ENCODE peak calls at places on chromosomes 3 and 15, in five cellular contexts. One of them, this sample, is unnamed. For H3K4me1, the result is how much of the 10 kb centered on the place peaks cover.

GRCh38 chr3:138862924-138863775 is 28.4 kb upstream of the PIK3CB start:
- DNase-seq in A673: peak
- DNase-seq in cardiac muscle cell: peak
- DNase-seq in mammary epithelial cell: peak
- DNase-seq in left ventricle myocardium inferior: no peak
- DNase-seq in this sample: no peak

GRCh38 chr15:92808611-92809063 is 91.5 kb upstream of the CHD2 start:
- DNase-seq in A673: no peak
- DNase-seq in left ventricle myocardium inferior: peak
- DNase-seq in mammary epithelial cell: peak
- DNase-seq in cardiac muscle cell: peak
- DNase-seq in this sample: no peak

GRCh38 chr3:24359645-24360462 is 134.8 kb downstream of the THRB start:
- DNase-seq in left ventricle myocardium inferior: no peak
- DNase-seq in mammary epithelial cell: no peak
- DNase-seq in cardiac muscle cell: no peak
- DNase-seq in A673: no peak
- DNase-seq in this sample: no peak

GRCh38 chr3:64445318-64446300 is 220.3 kb upstream of the PRICKLE2 start:
- DNase-seq in cardiac muscle cell: peak
- DNase-seq in A673: no peak
- DNase-seq in mammary epithelial cell: no peak
- DNase-seq in left ventricle myocardium inferior: no peak
- DNase-seq in this sample: no peak

GRCh38 chr3:49671291-49672288 is 2.6 kb upstream of the APEH start:
- DNase-seq in mammary epithelial cell: peak
- DNase-seq in A673: peak
- DNase-seq in left ventricle myocardium inferior: peak
- DNase-seq in cardiac muscle cell: peak
- DNase-seq in this sample: peak

GRCh38 chr15:89395996-89396395 is 61.4 kb upstream of the POLG start:
- DNase-seq in mammary epithelial cell: peak
- DNase-seq in left ventricle myocardium inferior: no peak
- DNase-seq in cardiac muscle cell: no peak
- DNase-seq in A673: no peak
- DNase-seq in this sample: no peak

GRCh38 chr3:73432021-73432722 is 192.6 kb downstream of the PDZRN3 start:
- DNase-seq in left ventricle myocardium inferior: no peak
- DNase-seq in A673: peak
- DNase-seq in mammary epithelial cell: peak
- DNase-seq in cardiac muscle cell: peak
- DNase-seq in this sample: no peak

GRCh38 chr15:74655424-74655823 is 39.8 kb downstream of the CLK3 start:
- DNase-seq in left ventricle myocardium inferior: no peak
- DNase-seq in mammary epithelial cell: no peak
- DNase-seq in cardiac muscle cell: no peak
- DNase-seq in A673: peak
- DNase-seq in this sample: no peak

GRCh38 chr15:88704791-88705768 is 66.3 kb downstream of the ISG20 start:
- DNase-seq in left ventricle myocardium inferior: peak
- DNase-seq in cardiac muscle cell: peak
- DNase-seq in mammary epithelial cell: no peak
- DNase-seq in A673: peak
- DNase-seq in this sample: no peak

GRCh38 chr15:89514596-89515406 is 18.4 kb upstream of the RHCG start:
- DNase-seq in left ventricle myocardium inferior: no peak
- DNase-seq in A673: no peak
- DNase-seq in cardiac muscle cell: no peak
- DNase-seq in mammary epithelial cell: peak
- DNase-seq in this sample: no peak

GRCh38 chr15:63583027-63583426 is 14.2 kb upstream of the FBXL22 start:
- DNase-seq in cardiac muscle cell: peak
- DNase-seq in A673: no peak
- DNase-seq in mammary epithelial cell: peak
- DNase-seq in left ventricle myocardium inferior: no peak
- DNase-seq in this sample: no peak

GRCh38 chr15:101092186-101092866 is 159.5 kb downstream of the CHSY1 start:
- DNase-seq in A673: peak
- DNase-seq in mammary epithelial cell: no peak
- DNase-seq in cardiac muscle cell: peak
- DNase-seq in left ventricle myocardium inferior: no peak
- DNase-seq in this sample: no peak

GRCh38 chr15:67914537-67915373 is 74.9 kb upstream of the RNU6-1 start:
- DNase-seq in cardiac muscle cell: peak
- DNase-seq in A673: no peak
- DNase-seq in mammary epithelial cell: no peak
- DNase-seq in left ventricle myocardium inferior: peak
- DNase-seq in this sample: no peak

GRCh38 chr3:167936010-167936409 is 159.7 kb downstream of the GOLIM4 start:
- DNase-seq in left ventricle myocardium inferior: no peak
- DNase-seq in mammary epithelial cell: no peak
- DNase-seq in A673: no peak
- DNase-seq in cardiac muscle cell: no peak
- DNase-seq in this sample: no peak

GRCh38 chr15:40454904-40455391 is 14.2 kb downstream of the BAHD1 start:
- DNase-seq in mammary epithelial cell: peak
- DNase-seq in A673: no peak
- DNase-seq in left ventricle myocardium inferior: no peak
- DNase-seq in cardiac muscle cell: peak
- DNase-seq in this sample: no peak

GRCh38 chr3:139695701-139696422 is 18.1 kb upstream of the NMNAT3 start:
- DNase-seq in left ventricle myocardium inferior: no peak
- DNase-seq in cardiac muscle cell: no peak
- DNase-seq in A673: no peak
- DNase-seq in mammary epithelial cell: no peak
- DNase-seq in this sample: no peak

GRCh38 chr15:35362195-35362829 is 183.7 kb downstream of the DPH6 start:
- DNase-seq in A673: no peak
- DNase-seq in cardiac muscle cell: peak
- DNase-seq in left ventricle myocardium inferior: no peak
- DNase-seq in mammary epithelial cell: no peak
- DNase-seq in this sample: no peak

GRCh38 chr3:196193037-196193737 is 18.0 kb downstream of the ZDHHC19 start:
- DNase-seq in cardiac muscle cell: no peak
- DNase-seq in A673: no peak
- DNase-seq in mammary epithelial cell: no peak
- DNase-seq in left ventricle myocardium inferior: no peak
- DNase-seq in this sample: no peak

GRCh38 chr3:196195664-196196255 is 15.4 kb downstream of the ZDHHC19 start:
- DNase-seq in A673: no peak
- DNase-seq in cardiac muscle cell: no peak
- DNase-seq in left ventricle myocardium inferior: no peak
- DNase-seq in mammary epithelial cell: no peak
- DNase-seq in this sample: no peak

GRCh38 chr3:196193738-196194541 is 17.3 kb downstream of the ZDHHC19 start:
- DNase-seq in left ventricle myocardium inferior: peak
- DNase-seq in cardiac muscle cell: no peak
- DNase-seq in A673: no peak
- DNase-seq in mammary epithelial cell: no peak
- DNase-seq in this sample: no peak

GRCh38 chr3:196192036-196193001 is 18.9 kb downstream of the ZDHHC19 start:
- DNase-seq in A673: no peak
- DNase-seq in mammary epithelial cell: no peak
- DNase-seq in left ventricle myocardium inferior: peak
- DNase-seq in cardiac muscle cell: no peak
- DNase-seq in this sample: peak

GRCh38 chr3:196194542-196194915 is 16.7 kb downstream of the ZDHHC19 start:
- DNase-seq in cardiac muscle cell: no peak
- DNase-seq in A673: no peak
- DNase-seq in left ventricle myocardium inferior: no peak
- DNase-seq in mammary epithelial cell: no peak
- DNase-seq in this sample: no peak
- H3K4me1 ChIP-seq in cardiac muscle cell: under half
- H3K4me1 ChIP-seq in A673: under half
- H3K4me1 ChIP-seq in left ventricle myocardium inferior: under half
- H3K4me1 ChIP-seq in mammary epithelial cell: under half
- H3K4me1 ChIP-seq in this sample: under half

GRCh38 chr15:70770863-70771262 is 7.5 kb upstream of the UACA start:
- DNase-seq in A673: peak
- DNase-seq in cardiac muscle cell: no peak
- DNase-seq in mammary epithelial cell: peak
- DNase-seq in left ventricle myocardium inferior: no peak
- DNase-seq in this sample: no peak

GRCh38 chr15:70778258-70779076 is 15.1 kb upstream of the UACA start:
- DNase-seq in left ventricle myocardium inferior: no peak
- DNase-seq in A673: no peak
- DNase-seq in mammary epithelial cell: peak
- DNase-seq in cardiac muscle cell: peak
- DNase-seq in this sample: no peak

GRCh38 chr15:70777156-70777926 is 14.0 kb upstream of the UACA start:
- DNase-seq in cardiac muscle cell: peak
- DNase-seq in left ventricle myocardium inferior: no peak
- DNase-seq in A673: no peak
- DNase-seq in mammary epithelial cell: no peak
- DNase-seq in this sample: no peak

GRCh38 chr15:70772402-70772801 is 9.0 kb upstream of the UACA start:
- DNase-seq in mammary epithelial cell: no peak
- DNase-seq in cardiac muscle cell: no peak
- DNase-seq in A673: no peak
- DNase-seq in left ventricle myocardium inferior: no peak
- DNase-seq in this sample: no peak

DNA sequence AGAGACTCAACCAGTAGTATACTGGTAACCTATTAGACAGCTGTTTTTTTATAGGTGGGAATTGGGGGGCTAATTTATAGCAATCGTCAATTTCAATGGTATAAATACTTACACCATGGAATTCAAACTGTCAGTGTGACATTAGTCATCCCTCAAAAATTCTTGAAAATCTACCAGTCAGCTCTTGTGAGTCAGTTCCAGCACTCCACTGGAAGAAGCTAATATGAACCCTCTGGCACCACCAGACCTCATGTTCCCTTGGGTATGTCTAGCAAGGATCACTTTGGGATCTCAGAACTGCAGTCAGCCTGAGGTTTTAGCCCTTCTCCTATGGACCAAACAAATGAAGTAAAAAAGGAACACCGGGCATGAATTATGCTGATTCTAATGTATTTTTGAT is 11.8 kb upstream of the UACA start:
- DNase-seq in mammary epithelial cell: peak
- DNase-seq in left ventricle myocardium inferior: no peak
- DNase-seq in A673: no peak
- DNase-seq in cardiac muscle cell: peak
- DNase-seq in this sample: no peak
- H3K27ac ChIP-seq in mammary epithelial cell: no peak
- H3K27ac ChIP-seq in left ventricle myocardium inferior: no peak
- H3K27ac ChIP-seq in A673: no peak
- H3K27ac ChIP-seq in cardiac muscle cell: no peak
- H3K27ac ChIP-seq in this sample: no peak

DNA sequence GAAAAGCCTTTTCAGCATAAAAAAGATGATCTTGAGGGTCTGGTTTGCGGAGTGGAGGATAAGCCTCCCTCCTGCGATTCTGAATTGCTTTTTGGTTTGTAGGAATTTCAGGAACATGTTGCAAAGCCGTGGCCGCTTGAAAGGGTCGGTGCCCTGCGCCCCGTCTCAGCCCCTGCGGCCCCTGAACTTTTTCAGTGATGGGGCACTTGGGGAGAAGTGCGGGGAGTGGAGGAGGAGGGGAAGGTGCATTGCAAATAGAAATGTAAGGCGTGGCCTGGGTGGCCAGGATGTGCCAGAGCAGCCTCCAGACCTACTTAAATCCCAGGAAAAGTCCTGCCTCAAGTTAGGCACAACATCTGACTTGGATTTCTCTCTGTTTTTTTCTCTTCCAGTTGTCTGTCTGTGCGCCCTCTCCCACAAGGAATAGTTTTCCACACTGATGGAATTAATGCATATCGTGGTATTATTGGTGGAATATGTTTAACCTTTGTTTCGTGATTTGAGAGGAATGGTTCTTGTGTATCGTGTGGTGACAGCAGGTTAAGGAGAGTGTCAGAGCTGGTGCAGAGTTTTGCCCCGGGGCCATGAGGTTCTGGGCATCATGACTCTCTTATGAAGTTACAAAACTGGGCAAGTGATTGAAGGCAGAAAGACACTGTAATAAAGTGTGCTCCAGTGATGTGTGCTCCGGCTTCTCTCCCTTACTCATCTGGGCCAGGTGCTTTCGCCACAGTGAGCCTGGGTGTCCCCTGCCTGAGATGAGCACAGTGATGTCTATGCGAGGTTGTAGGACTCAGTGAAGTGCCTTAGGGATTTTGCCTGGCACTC is 153.8 kb downstream of the PGPEP1L start:
- DNase-seq in cardiac muscle cell: peak
- DNase-seq in mammary epithelial cell: peak
- DNase-seq in left ventricle myocardium inferior: no peak
- DNase-seq in A673: no peak
- DNase-seq in this sample: no peak
- H3K4me1 ChIP-seq in cardiac muscle cell: under half
- H3K4me1 ChIP-seq in mammary epithelial cell: half or more
- H3K4me1 ChIP-seq in left ventricle myocardium inferior: half or more
- H3K4me1 ChIP-seq in A673: under half
- H3K4me1 ChIP-seq in this sample: under half

DNA sequence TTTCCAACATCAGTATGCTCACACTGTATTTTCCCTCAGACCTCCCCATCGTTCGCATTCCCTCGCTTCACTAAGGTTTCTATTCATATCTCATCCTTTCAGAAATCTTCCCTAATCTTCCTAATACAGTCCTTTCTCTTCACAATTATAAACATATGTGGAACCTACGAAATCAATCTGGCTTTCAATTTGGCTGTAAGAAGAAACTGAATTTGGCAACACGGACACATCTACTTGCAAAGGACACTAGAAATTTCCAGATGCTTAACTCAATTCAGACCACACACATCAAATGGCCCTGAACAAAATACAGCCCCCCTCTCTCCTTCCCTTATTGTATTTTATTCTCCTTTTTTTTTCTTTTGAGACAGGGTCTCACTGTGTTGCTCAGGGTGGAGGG is 39.1 kb upstream of the TM4SF19 start:
- DNase-seq in A673: no peak
- DNase-seq in cardiac muscle cell: no peak
- DNase-seq in left ventricle myocardium inferior: no peak
- DNase-seq in mammary epithelial cell: no peak
- DNase-seq in this sample: no peak
- H3K27ac ChIP-seq in A673: no peak
- H3K27ac ChIP-seq in cardiac muscle cell: no peak
- H3K27ac ChIP-seq in left ventricle myocardium inferior: no peak
- H3K27ac ChIP-seq in mammary epithelial cell: no peak
- H3K27ac ChIP-seq in this sample: no peak

DNA sequence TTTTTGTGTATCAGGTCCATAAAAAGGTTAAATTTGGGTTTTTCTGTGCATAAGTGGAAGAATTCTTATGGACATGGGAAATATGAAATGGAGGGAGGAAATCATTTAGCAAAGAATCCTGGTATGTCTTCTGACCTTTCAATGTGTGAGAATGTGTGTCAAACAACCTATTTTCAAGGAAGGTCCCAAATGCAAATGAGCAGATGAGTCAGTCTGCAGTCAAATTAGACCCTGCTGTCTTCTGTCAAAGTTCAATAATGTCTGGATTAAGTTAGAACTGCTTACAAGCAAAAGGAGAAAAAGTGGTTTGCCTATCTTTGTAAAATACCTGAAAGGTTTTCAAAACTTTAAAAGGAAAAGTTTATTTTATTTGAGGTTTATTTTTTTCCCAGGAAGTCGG is 15.3 kb downstream of the FBN1 start:
- DNase-seq in left ventricle myocardium inferior: no peak
- DNase-seq in cardiac muscle cell: no peak
- DNase-seq in A673: peak
- DNase-seq in mammary epithelial cell: no peak
- DNase-seq in this sample: no peak
- H3K4me1 ChIP-seq in left ventricle myocardium inferior: under half
- H3K4me1 ChIP-seq in cardiac muscle cell: under half
- H3K4me1 ChIP-seq in A673: under half
- H3K4me1 ChIP-seq in mammary epithelial cell: under half
- H3K4me1 ChIP-seq in this sample: under half

This sample was measured in CD4-positive, CD25-positive, alpha-beta regulatory T cell.